ENCODE peak calls at places on chromosomes 6 and 20, in seven cellular contexts. L is SJSA1; J is fibroblast of lung; M is left lung; Q is naive thymus-derived CD4-positive, alpha-beta T cell; G is adipocyte; I is colonic mucosa. P is an unnamed sample.

GRCh38 chr6:91476000-91476399 is 889.1 kb upstream of the MAP3K7 start:
- DNase-seq in L (peak; percentile 21), J (peak; percentile 83), M (peak; percentile 34), Q (no peak), G (peak; percentile 62), I (peak; percentile 50), P (peak; percentile 76)

GRCh38 chr6:74891358-74891811 is 314.5 kb downstream of the COL12A1 start:
- DNase-seq in L (peak; percentile 44), J (no peak), M (no peak), Q (no peak), G (peak; percentile 87), I (no peak), P (no peak)

GRCh38 chr6:143620461-143620860 is 57.3 kb upstream of the PHACTR2 start:
- DNase-seq in L (no peak), J (peak; percentile 34), M (no peak), Q (no peak), G (peak; percentile 67), I (no peak), P (peak; percentile 46)

GRCh38 chr6:52135217-52135616 is 47.8 kb upstream of the PKHD1 start:
- DNase-seq in L (no peak), J (no peak), M (no peak), Q (no peak), G (no peak), I (no peak), P (no peak)

GRCh38 chr6:70956451-70957283 is at the start of gene B3GAT2:
- DNase-seq in L (peak; percentile 13), J (peak; percentile 15), M (no peak), Q (no peak), G (peak; percentile 41), I (no peak), P (no peak)

GRCh38 chr20:50034567-50035170 is 51.9 kb downstream of the SNAI1 start:
- DNase-seq in L (no peak), J (peak; percentile 73), M (no peak), Q (no peak), G (peak; percentile 46), I (no peak), P (peak; percentile 98)

GRCh38 chr6:87706187-87706966 is 4.3 kb upstream of the AKIRIN2 start:
- DNase-seq in L (peak; percentile 82), J (peak; percentile 78), M (no peak), Q (no peak), G (peak; percentile 67), I (no peak), P (no peak)

GRCh38 chr6:42125231-42125630 is 17.2 kb downstream of the C6orf132 start:
- DNase-seq in L (no peak), J (no peak), M (no peak), Q (no peak), G (no peak), I (no peak), P (no peak)

GRCh38 chr6:82735790-82736189 is 329.9 kb downstream of the UBE3D start:
- DNase-seq in L (no peak), J (no peak), M (no peak), Q (no peak), G (no peak), I (no peak), P (no peak)

GRCh38 chr6:39961178-39961577 is 26.9 kb upstream of the MOCS1 start:
- DNase-seq in L (peak; percentile 48), J (peak; percentile 10), M (no peak), Q (no peak), G (peak; percentile 43), I (no peak), P (peak; percentile 3)

GRCh38 chr6:47160702-47161101 is 118.6 kb upstream of the ADGRF1 start:
- DNase-seq in L (no peak), J (no peak), M (no peak), Q (no peak), G (no peak), I (no peak), P (no peak)

GRCh38 chr6:168870982-168871381 is 382.7 kb downstream of the THBS2 start:
- DNase-seq in L (no peak), J (no peak), M (no peak), Q (no peak), G (no peak), I (no peak), P (no peak)
- H3K4me3 ChIP-seq in L (no peak overlapping the region), J (no peak overlapping the region), M (no peak overlapping the region), Q (no peak overlapping the region), G (no peak overlapping the region), I (no peak overlapping the region), P (no peak overlapping the region)

DNA sequence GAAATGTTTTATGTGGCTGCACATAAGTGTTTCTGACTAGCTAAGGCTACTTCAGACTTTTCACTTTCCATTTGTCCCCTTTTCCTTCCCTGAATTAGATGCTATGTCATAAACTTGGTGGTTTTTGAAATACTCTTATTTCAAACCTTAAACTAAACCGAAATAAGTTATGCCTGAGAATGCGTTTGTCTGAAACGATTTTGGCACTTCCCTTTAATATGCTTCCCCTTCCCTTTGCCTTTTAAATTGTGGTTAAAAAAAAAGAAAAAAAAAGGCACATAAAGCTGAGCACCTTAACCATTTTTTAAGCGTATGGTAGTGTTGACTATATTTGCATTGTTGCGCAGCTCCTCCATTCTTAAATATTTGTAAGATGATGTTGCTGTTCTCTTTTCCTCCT is 14.4 kb downstream of the ZNF451 start:
- DNase-seq in L (no peak), J (no peak), M (no peak), Q (no peak), G (no peak), I (no peak), P (no peak)
- H3K36me3 ChIP-seq in L (peaks cover 69% of the 10 kb centered on the region), J (peaks cover 12% of the 10 kb centered on the region), M (no peaks in the 10 kb centered on the region), Q (peaks cover 22% of the 10 kb centered on the region), G (peaks cover 62% of the 10 kb centered on the region), I (peaks cover 21% of the 10 kb centered on the region), P (peaks cover 45% of the 10 kb centered on the region)

GRCh38 chr20:37642246-37642645 is 51.6 kb upstream of the CTNNBL1 start:
- DNase-seq in L (no peak), J (no peak), M (no peak), Q (no peak), G (no peak), I (no peak), P (no peak)

GRCh38 chr20:37644605-37645004 is 49.2 kb upstream of the CTNNBL1 start:
- DNase-seq in L (no peak), J (no peak), M (no peak), Q (no peak), G (no peak), I (no peak), P (no peak)

GRCh38 chr20:37638527-37638926 is 55.3 kb upstream of the CTNNBL1 start:
- DNase-seq in L (no peak), J (no peak), M (no peak), Q (no peak), G (no peak), I (no peak), P (no peak)

GRCh38 chr20:37643400-37643799 is 50.4 kb upstream of the CTNNBL1 start:
- DNase-seq in L (no peak), J (no peak), M (no peak), Q (no peak), G (peak; percentile 2), I (no peak), P (no peak)

DNA sequence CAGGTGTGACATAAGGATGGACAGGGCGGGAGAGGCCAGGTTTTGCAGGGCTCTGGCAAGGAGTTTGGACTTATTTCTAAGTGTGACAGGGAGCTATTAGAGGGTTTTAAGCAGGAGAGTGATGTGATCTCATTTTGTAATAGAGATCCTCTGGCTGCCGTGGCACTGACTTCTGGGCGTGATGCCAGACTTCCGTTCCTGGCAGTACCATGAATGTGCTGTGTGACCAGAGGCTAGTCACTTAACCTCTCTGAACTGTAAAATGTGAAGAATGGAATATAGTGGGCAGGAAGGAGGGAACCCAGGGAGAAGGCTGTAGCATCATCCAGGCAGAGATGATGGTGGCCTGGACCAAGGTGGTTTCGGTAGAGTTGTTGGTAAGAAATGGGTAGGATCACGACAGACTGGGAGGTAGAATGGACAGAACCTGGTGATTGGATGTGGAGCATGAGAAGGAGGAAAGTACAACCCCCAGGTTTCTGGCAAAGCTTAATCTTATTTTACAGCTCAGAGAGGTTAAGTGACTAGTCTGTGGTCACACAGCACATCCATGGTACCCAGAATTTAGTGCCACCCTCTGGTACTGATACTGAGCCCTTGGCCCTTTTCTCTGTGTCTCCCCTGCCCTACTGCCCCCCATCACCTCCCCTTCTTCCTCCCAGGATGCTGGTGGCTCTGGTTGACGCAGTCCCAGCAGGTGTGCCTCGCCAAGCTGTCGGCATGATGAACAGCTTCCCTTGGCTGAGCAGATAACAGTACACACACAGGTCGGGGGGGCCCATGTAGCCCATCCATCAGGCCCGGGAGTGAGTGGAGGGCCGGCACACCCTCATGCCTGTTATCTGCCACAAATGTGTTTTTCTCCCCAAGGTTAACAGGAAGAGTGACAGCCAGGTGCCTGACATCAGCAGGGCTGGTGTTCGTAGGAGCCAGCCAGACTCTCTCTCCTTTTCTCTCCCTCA is 52.9 kb upstream of the CTNNBL1 start:
- DNase-seq in L (no peak), J (no peak), M (no peak), Q (no peak), G (no peak), I (no peak), P (peak; percentile 61)
- H3K27me3 ChIP-seq in L (peaks cover 39% of the 10 kb centered on the region), J (peaks cover 23% of the 10 kb centered on the region), M (peaks cover 64% of the 10 kb centered on the region), Q (no peaks in the 10 kb centered on the region), G (peaks cover 50% of the 10 kb centered on the region), I (no peaks in the 10 kb centered on the region), P (peaks cover 54% of the 10 kb centered on the region)

GRCh38 chr6:29750709-29751108 is 27.5 kb downstream of the HLA-F start:
- DNase-seq in L (no peak), J (no peak), M (no peak), Q (no peak), G (no peak), I (no peak), P (no peak)

GRCh38 chr6:29751480-29751879 is 28.2 kb downstream of the HLA-F start:
- DNase-seq in L (no peak), J (no peak), M (no peak), Q (no peak), G (no peak), I (no peak), P (no peak)

GRCh38 chr6:29755295-29755871 is 32.1 kb downstream of the HLA-F start:
- DNase-seq in L (no peak), J (no peak), M (no peak), Q (no peak), G (no peak), I (no peak), P (no peak)

GRCh38 chr6:29752451-29753308 is 29.4 kb downstream of the HLA-F start:
- DNase-seq in L (peak; percentile 93), J (peak; percentile 77), M (peak; percentile 91), Q (peak; percentile 77), G (peak; percentile 96), I (peak; percentile 90), P (peak; percentile 86)

GRCh38 chr6:29753309-29753644 is 30.0 kb downstream of the HLA-F start:
- DNase-seq in L (no peak), J (no peak), M (no peak), Q (no peak), G (no peak), I (no peak), P (no peak)
- H3K4me3 ChIP-seq in L (peak overlapping the region; percentile 53), J (peak overlapping the region; percentile 72), M (peak overlapping the region; percentile 38), Q (peak overlapping the region; percentile 99), G (peak overlapping the region; percentile 84), I (peak overlapping the region; percentile 42), P (peak overlapping the region; percentile 66)

DNA sequence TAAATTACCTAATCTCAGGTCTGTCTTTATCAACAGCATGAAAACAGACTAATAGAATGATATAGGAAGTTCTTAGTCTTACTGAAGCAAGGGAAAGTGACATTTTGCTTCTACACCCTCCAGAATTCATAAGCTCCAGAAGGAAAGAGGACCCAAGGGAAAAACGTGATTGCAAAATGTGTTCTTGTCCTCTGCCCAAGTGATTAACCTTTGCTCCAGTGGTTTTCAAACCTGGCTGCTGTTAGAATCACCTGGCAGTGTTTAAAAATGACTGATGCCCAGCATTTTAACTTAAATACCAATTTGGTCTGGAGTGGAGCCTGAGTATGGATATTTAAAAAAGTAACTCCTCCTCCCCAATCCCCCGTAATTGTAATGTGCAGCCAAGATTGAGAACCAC is 191.4 kb downstream of the SLC16A10 start:
- DNase-seq in L (no peak), J (no peak), M (no peak), Q (no peak), G (no peak), I (no peak), P (no peak)
- H3K36me3 ChIP-seq in L (peaks cover 59% of the 10 kb centered on the region), J (peaks cover 5% of the 10 kb centered on the region), M (no peaks in the 10 kb centered on the region), Q (peaks cover 14% of the 10 kb centered on the region), G (peaks cover 49% of the 10 kb centered on the region), I (peaks cover 14% of the 10 kb centered on the region), P (peaks cover 48% of the 10 kb centered on the region)